ENCODE peak calls at places on chromosomes 6 and 20, in seven cellular contexts. One of them, this sample, is unnamed.

GRCh38 chr20:37723668-37724067 is 29.8 kb downstream of the CTNNBL1 start:
- DNase-seq in astrocyte: no peak
- DNase-seq in progenitor cell of endocrine pancreas: no peak
- DNase-seq in GM04504: no peak
- DNase-seq in A549: no peak
- DNase-seq in heart right ventricle: no peak
- DNase-seq in HFFc6: no peak
- DNase-seq in this sample: no peak

GRCh38 chr20:11529046-11529445 is 388.6 kb upstream of the BTBD3 start:
- DNase-seq in astrocyte: no peak
- DNase-seq in progenitor cell of endocrine pancreas: no peak
- DNase-seq in GM04504: no peak
- DNase-seq in A549: no peak
- DNase-seq in heart right ventricle: no peak
- DNase-seq in HFFc6: no peak
- DNase-seq in this sample: no peak

GRCh38 chr6:39553811-39554802 is 171.1 kb downstream of the KIF6 start:
- DNase-seq in astrocyte: peak
- DNase-seq in progenitor cell of endocrine pancreas: no peak
- DNase-seq in GM04504: no peak
- DNase-seq in A549: no peak
- DNase-seq in heart right ventricle: no peak
- DNase-seq in HFFc6: no peak
- DNase-seq in this sample: peak

GRCh38 chr20:50321797-50322480 is 131.3 kb downstream of the CEBPB start:
- DNase-seq in astrocyte: peak
- DNase-seq in progenitor cell of endocrine pancreas: no peak
- DNase-seq in GM04504: no peak
- DNase-seq in A549: no peak
- DNase-seq in heart right ventricle: no peak
- DNase-seq in HFFc6: no peak
- DNase-seq in this sample: no peak

GRCh38 chr6:115667478-115667996 is 393.2 kb downstream of the FRK start:
- DNase-seq in astrocyte: no peak
- DNase-seq in progenitor cell of endocrine pancreas: no peak
- DNase-seq in GM04504: no peak
- DNase-seq in A549: no peak
- DNase-seq in heart right ventricle: no peak
- DNase-seq in HFFc6: no peak
- DNase-seq in this sample: no peak

GRCh38 chr20:57693002-57693582 is 16.7 kb downstream of the PMEPA1 start:
- DNase-seq in astrocyte: peak
- DNase-seq in progenitor cell of endocrine pancreas: peak
- DNase-seq in GM04504: no peak
- DNase-seq in A549: no peak
- DNase-seq in heart right ventricle: no peak
- DNase-seq in HFFc6: no peak
- DNase-seq in this sample: no peak

GRCh38 chr20:35264755-35265154 is 13.2 kb downstream of the MMP24OS start:
- DNase-seq in astrocyte: peak
- DNase-seq in progenitor cell of endocrine pancreas: no peak
- DNase-seq in GM04504: no peak
- DNase-seq in A549: peak
- DNase-seq in heart right ventricle: no peak
- DNase-seq in HFFc6: no peak
- DNase-seq in this sample: no peak

GRCh38 chr6:112626468-112627082 is 279.4 kb downstream of the RFPL4B start:
- DNase-seq in astrocyte: peak
- DNase-seq in progenitor cell of endocrine pancreas: no peak
- DNase-seq in GM04504: no peak
- DNase-seq in A549: peak
- DNase-seq in heart right ventricle: no peak
- DNase-seq in HFFc6: peak
- DNase-seq in this sample: peak

GRCh38 chr6:39934060-39934757 is at the start of gene MOCS1:
- DNase-seq in astrocyte: peak
- DNase-seq in progenitor cell of endocrine pancreas: peak
- DNase-seq in GM04504: peak
- DNase-seq in A549: peak
- DNase-seq in heart right ventricle: peak
- DNase-seq in HFFc6: peak
- DNase-seq in this sample: peak

GRCh38 chr6:129486333-129486732 is 223.6 kb downstream of the ARHGAP18 start:
- DNase-seq in astrocyte: no peak
- DNase-seq in progenitor cell of endocrine pancreas: no peak
- DNase-seq in GM04504: no peak
- DNase-seq in A549: no peak
- DNase-seq in heart right ventricle: no peak
- DNase-seq in HFFc6: no peak
- DNase-seq in this sample: no peak

GRCh38 chr6:160790028-160790792 is 88.2 kb downstream of the PLG start:
- DNase-seq in astrocyte: no peak
- DNase-seq in progenitor cell of endocrine pancreas: no peak
- DNase-seq in GM04504: no peak
- DNase-seq in A549: no peak
- DNase-seq in heart right ventricle: no peak
- DNase-seq in HFFc6: no peak
- DNase-seq in this sample: no peak

GRCh38 chr6:147691436-147691835 is 182.9 kb downstream of the SAMD5 start:
- DNase-seq in astrocyte: no peak
- DNase-seq in progenitor cell of endocrine pancreas: no peak
- DNase-seq in GM04504: no peak
- DNase-seq in A549: no peak
- DNase-seq in heart right ventricle: no peak
- DNase-seq in HFFc6: no peak
- DNase-seq in this sample: no peak

GRCh38 chr20:49575551-49576060 is 7.7 kb upstream of the PTGIS start:
- DNase-seq in astrocyte: peak
- DNase-seq in progenitor cell of endocrine pancreas: no peak
- DNase-seq in GM04504: no peak
- DNase-seq in A549: peak
- DNase-seq in heart right ventricle: no peak
- DNase-seq in HFFc6: no peak
- DNase-seq in this sample: no peak

GRCh38 chr6:21438237-21438985 is 155.1 kb upstream of the SOX4 start:
- DNase-seq in astrocyte: peak
- DNase-seq in progenitor cell of endocrine pancreas: no peak
- DNase-seq in GM04504: no peak
- DNase-seq in A549: no peak
- DNase-seq in heart right ventricle: no peak
- DNase-seq in HFFc6: no peak
- DNase-seq in this sample: no peak

GRCh38 chr6:51541847-51542246 is 545.6 kb downstream of the PKHD1 start:
- DNase-seq in astrocyte: no peak
- DNase-seq in progenitor cell of endocrine pancreas: no peak
- DNase-seq in GM04504: no peak
- DNase-seq in A549: no peak
- DNase-seq in heart right ventricle: no peak
- DNase-seq in HFFc6: no peak
- DNase-seq in this sample: no peak

GRCh38 chr20:58907481-58908137 is 55.1 kb downstream of the GNAS start:
- DNase-seq in astrocyte: peak
- DNase-seq in progenitor cell of endocrine pancreas: no peak
- DNase-seq in GM04504: peak
- DNase-seq in A549: peak
- DNase-seq in heart right ventricle: peak
- DNase-seq in HFFc6: peak
- DNase-seq in this sample: peak

GRCh38 chr6:83068628-83069027 is 1.2 kb downstream of the DOP1A start:
- DNase-seq in astrocyte: no peak
- DNase-seq in progenitor cell of endocrine pancreas: no peak
- DNase-seq in GM04504: no peak
- DNase-seq in A549: no peak
- DNase-seq in heart right ventricle: no peak
- DNase-seq in HFFc6: no peak
- DNase-seq in this sample: no peak

GRCh38 chr20:1381753-1382591 is 10.9 kb downstream of the FKBP1A start:
- DNase-seq in astrocyte: peak
- DNase-seq in progenitor cell of endocrine pancreas: no peak
- DNase-seq in GM04504: no peak
- DNase-seq in A549: no peak
- DNase-seq in heart right ventricle: no peak
- DNase-seq in HFFc6: no peak
- DNase-seq in this sample: no peak

GRCh38 chr20:21505810-21506530 is 7.9 kb downstream of the NKX2-2 start:
- DNase-seq in astrocyte: peak
- DNase-seq in progenitor cell of endocrine pancreas: peak
- DNase-seq in GM04504: no peak
- DNase-seq in A549: peak
- DNase-seq in heart right ventricle: no peak
- DNase-seq in HFFc6: no peak
- DNase-seq in this sample: no peak

GRCh38 chr6:93139408-93140081 is 279.8 kb downstream of the EPHA7 start:
- DNase-seq in astrocyte: no peak
- DNase-seq in progenitor cell of endocrine pancreas: no peak
- DNase-seq in GM04504: no peak
- DNase-seq in A549: no peak
- DNase-seq in heart right ventricle: no peak
- DNase-seq in HFFc6: no peak
- DNase-seq in this sample: no peak

GRCh38 chr20:41475507-41475906 is 108.9 kb upstream of the EMILIN3 start:
- DNase-seq in astrocyte: peak
- DNase-seq in progenitor cell of endocrine pancreas: no peak
- DNase-seq in GM04504: no peak
- DNase-seq in A549: no peak
- DNase-seq in heart right ventricle: no peak
- DNase-seq in HFFc6: no peak
- DNase-seq in this sample: no peak

GRCh38 chr6:99741092-99741491 is 134.5 kb downstream of the PRDM13 start:
- DNase-seq in astrocyte: no peak
- DNase-seq in progenitor cell of endocrine pancreas: no peak
- DNase-seq in GM04504: no peak
- DNase-seq in A549: no peak
- DNase-seq in heart right ventricle: no peak
- DNase-seq in HFFc6: no peak
- DNase-seq in this sample: no peak

GRCh38 chr6:161435426-161436065 is 161.7 kb upstream of the AGPAT4 start:
- DNase-seq in astrocyte: peak
- DNase-seq in progenitor cell of endocrine pancreas: no peak
- DNase-seq in GM04504: no peak
- DNase-seq in A549: no peak
- DNase-seq in heart right ventricle: no peak
- DNase-seq in HFFc6: no peak
- DNase-seq in this sample: no peak

GRCh38 chr6:14452567-14453527 is 335.3 kb downstream of the CD83 start:
- DNase-seq in astrocyte: peak
- DNase-seq in progenitor cell of endocrine pancreas: no peak
- DNase-seq in GM04504: no peak
- DNase-seq in A549: no peak
- DNase-seq in heart right ventricle: no peak
- DNase-seq in HFFc6: no peak
- DNase-seq in this sample: no peak

GRCh38 chr20:38311100-38311499 is 7.1 kb downstream of the BPI start:
- DNase-seq in astrocyte: no peak
- DNase-seq in progenitor cell of endocrine pancreas: no peak
- DNase-seq in GM04504: no peak
- DNase-seq in A549: no peak
- DNase-seq in heart right ventricle: no peak
- DNase-seq in HFFc6: no peak
- DNase-seq in this sample: no peak

GRCh38 chr6:38283734-38284362 is 355.9 kb downstream of the BTBD9 start:
- DNase-seq in astrocyte: no peak
- DNase-seq in progenitor cell of endocrine pancreas: no peak
- DNase-seq in GM04504: no peak
- DNase-seq in A549: no peak
- DNase-seq in heart right ventricle: no peak
- DNase-seq in HFFc6: peak
- DNase-seq in this sample: peak

GRCh38 chr20:59784365-59785117 is 148.9 kb downstream of the SYCP2 start:
- DNase-seq in astrocyte: no peak
- DNase-seq in progenitor cell of endocrine pancreas: no peak
- DNase-seq in GM04504: no peak
- DNase-seq in A549: no peak
- DNase-seq in heart right ventricle: no peak
- DNase-seq in HFFc6: no peak
- DNase-seq in this sample: no peak

GRCh38 chr6:163438298-163438939 is 23.9 kb downstream of the QKI start:
- DNase-seq in astrocyte: no peak
- DNase-seq in progenitor cell of endocrine pancreas: no peak
- DNase-seq in GM04504: no peak
- DNase-seq in A549: no peak
- DNase-seq in heart right ventricle: no peak
- DNase-seq in HFFc6: no peak
- DNase-seq in this sample: no peak

GRCh38 chr20:34213213-34213612 is 28.0 kb upstream of the ASIP start:
- DNase-seq in astrocyte: no peak
- DNase-seq in progenitor cell of endocrine pancreas: no peak
- DNase-seq in GM04504: no peak
- DNase-seq in A549: no peak
- DNase-seq in heart right ventricle: no peak
- DNase-seq in HFFc6: no peak
- DNase-seq in this sample: no peak

GRCh38 chr6:144315226-144315980 is 30.3 kb downstream of the UTRN start:
- DNase-seq in astrocyte: no peak
- DNase-seq in progenitor cell of endocrine pancreas: no peak
- DNase-seq in GM04504: no peak
- DNase-seq in A549: no peak
- DNase-seq in heart right ventricle: peak
- DNase-seq in HFFc6: no peak
- DNase-seq in this sample: no peak

GRCh38 chr6:105199711-105200110 is 19.9 kb upstream of the POPDC3 start:
- DNase-seq in astrocyte: no peak
- DNase-seq in progenitor cell of endocrine pancreas: no peak
- DNase-seq in GM04504: no peak
- DNase-seq in A549: no peak
- DNase-seq in heart right ventricle: peak
- DNase-seq in HFFc6: no peak
- DNase-seq in this sample: no peak

GRCh38 chr6:148851683-148852556 is 105.1 kb downstream of the UST start:
- DNase-seq in astrocyte: no peak
- DNase-seq in progenitor cell of endocrine pancreas: no peak
- DNase-seq in GM04504: no peak
- DNase-seq in A549: no peak
- DNase-seq in heart right ventricle: no peak
- DNase-seq in HFFc6: no peak
- DNase-seq in this sample: no peak

GRCh38 chr20:25136643-25137559 is 55.0 kb upstream of the VSX1 start:
- DNase-seq in astrocyte: peak
- DNase-seq in progenitor cell of endocrine pancreas: no peak
- DNase-seq in GM04504: peak
- DNase-seq in A549: peak
- DNase-seq in heart right ventricle: peak
- DNase-seq in HFFc6: peak
- DNase-seq in this sample: peak

GRCh38 chr6:170095273-170095976 is 195.5 kb downstream of the DLL1 start:
- DNase-seq in astrocyte: no peak
- DNase-seq in progenitor cell of endocrine pancreas: no peak
- DNase-seq in GM04504: no peak
- DNase-seq in A549: no peak
- DNase-seq in heart right ventricle: no peak
- DNase-seq in HFFc6: no peak
- DNase-seq in this sample: no peak

This sample was measured in stromal cell of bone marrow.